ENCODE peak calls at places on chromosome 1, in ten cellular contexts. One of them, this sample, is unnamed.

GRCh38 chr1:215002471-215002870 is 80.1 kb upstream of the KCNK2 start:
- DNase-seq in HFFc6: peak; percentile 95
- DNase-seq in NCI-H2081: no peak
- DNase-seq in NCI-H1694 treated with DMSO at 0.1 percent for 48 hours: no peak
- DNase-seq in NCI-H1436: no peak
- DNase-seq in mucosa of gallbladder: no peak
- DNase-seq in activated CD4-positive, alpha-beta T cell treated with anti-CD3 and anti-CD28 coated beads, Interleukin-2, amount 50 U/mL, for 1 hour: no peak
- DNase-seq in spleen: no peak
- DNase-seq in fibroblast of mammary gland: peak; percentile 95
- DNase-seq in NCI-H748 treated with DMSO at 0.1 percent for 48 hours: no peak
- DNase-seq in this sample: no peak

GRCh38 chr1:8121261-8122159 is 95.4 kb upstream of the ERRFI1 start:
- DNase-seq in HFFc6: no peak
- DNase-seq in NCI-H2081: no peak
- DNase-seq in NCI-H1694 treated with DMSO at 0.1 percent for 48 hours: no peak
- DNase-seq in NCI-H1436: no peak
- DNase-seq in mucosa of gallbladder: peak; percentile 91
- DNase-seq in activated CD4-positive, alpha-beta T cell treated with anti-CD3 and anti-CD28 coated beads, Interleukin-2, amount 50 U/mL, for 1 hour: no peak
- DNase-seq in spleen: no peak
- DNase-seq in fibroblast of mammary gland: peak; percentile 99
- DNase-seq in NCI-H748 treated with DMSO at 0.1 percent for 48 hours: no peak
- DNase-seq in this sample: peak; percentile 61

GRCh38 chr1:50271968-50272578 is 151.2 kb downstream of the DMRTA2 start:
- DNase-seq in HFFc6: no peak
- DNase-seq in NCI-H2081: peak; percentile 68
- DNase-seq in NCI-H1694 treated with DMSO at 0.1 percent for 48 hours: peak; percentile 57
- DNase-seq in NCI-H1436: peak; percentile 70
- DNase-seq in mucosa of gallbladder: peak; percentile 16
- DNase-seq in activated CD4-positive, alpha-beta T cell treated with anti-CD3 and anti-CD28 coated beads, Interleukin-2, amount 50 U/mL, for 1 hour: no peak
- DNase-seq in spleen: no peak
- DNase-seq in fibroblast of mammary gland: peak; percentile 31
- DNase-seq in NCI-H748 treated with DMSO at 0.1 percent for 48 hours: peak; percentile 77
- DNase-seq in this sample: peak; percentile 48

GRCh38 chr1:240705584-240705983 is 93.6 kb upstream of the GREM2 start:
- DNase-seq in HFFc6: peak; percentile 58
- DNase-seq in NCI-H2081: no peak
- DNase-seq in NCI-H1694 treated with DMSO at 0.1 percent for 48 hours: no peak
- DNase-seq in NCI-H1436: no peak
- DNase-seq in mucosa of gallbladder: no peak
- DNase-seq in activated CD4-positive, alpha-beta T cell treated with anti-CD3 and anti-CD28 coated beads, Interleukin-2, amount 50 U/mL, for 1 hour: no peak
- DNase-seq in spleen: no peak
- DNase-seq in fibroblast of mammary gland: peak; percentile 80
- DNase-seq in NCI-H748 treated with DMSO at 0.1 percent for 48 hours: no peak
- DNase-seq in this sample: no peak

GRCh38 chr1:24351918-24352637 is 32.9 kb downstream of the GRHL3 start:
- DNase-seq in HFFc6: peak; percentile 70
- DNase-seq in NCI-H2081: no peak
- DNase-seq in NCI-H1694 treated with DMSO at 0.1 percent for 48 hours: no peak
- DNase-seq in NCI-H1436: no peak
- DNase-seq in mucosa of gallbladder: no peak
- DNase-seq in activated CD4-positive, alpha-beta T cell treated with anti-CD3 and anti-CD28 coated beads, Interleukin-2, amount 50 U/mL, for 1 hour: no peak
- DNase-seq in spleen: no peak
- DNase-seq in fibroblast of mammary gland: peak; percentile 70
- DNase-seq in NCI-H748 treated with DMSO at 0.1 percent for 48 hours: no peak
- DNase-seq in this sample: no peak

GRCh38 chr1:228270032-228270431 is 62.2 kb downstream of the OBSCN start:
- DNase-seq in HFFc6: no peak
- DNase-seq in NCI-H2081: no peak
- DNase-seq in NCI-H1694 treated with DMSO at 0.1 percent for 48 hours: no peak
- DNase-seq in NCI-H1436: no peak
- DNase-seq in mucosa of gallbladder: no peak
- DNase-seq in activated CD4-positive, alpha-beta T cell treated with anti-CD3 and anti-CD28 coated beads, Interleukin-2, amount 50 U/mL, for 1 hour: no peak
- DNase-seq in spleen: no peak
- DNase-seq in fibroblast of mammary gland: peak; percentile 61
- DNase-seq in NCI-H748 treated with DMSO at 0.1 percent for 48 hours: no peak
- DNase-seq in this sample: no peak

GRCh38 chr1:192378878-192379277 is 62.1 kb downstream of the RGS21 start:
- DNase-seq in HFFc6: no peak
- DNase-seq in NCI-H2081: no peak
- DNase-seq in NCI-H1694 treated with DMSO at 0.1 percent for 48 hours: no peak
- DNase-seq in NCI-H1436: no peak
- DNase-seq in mucosa of gallbladder: no peak
- DNase-seq in activated CD4-positive, alpha-beta T cell treated with anti-CD3 and anti-CD28 coated beads, Interleukin-2, amount 50 U/mL, for 1 hour: no peak
- DNase-seq in spleen: no peak
- DNase-seq in fibroblast of mammary gland: no peak
- DNase-seq in NCI-H748 treated with DMSO at 0.1 percent for 48 hours: no peak
- DNase-seq in this sample: no peak

GRCh38 chr1:227318003-227318851 is at the start of gene CDC42BPA:
- DNase-seq in HFFc6: peak; percentile 82
- DNase-seq in NCI-H2081: peak; percentile 95
- DNase-seq in NCI-H1694 treated with DMSO at 0.1 percent for 48 hours: peak; percentile 78
- DNase-seq in NCI-H1436: peak; percentile 85
- DNase-seq in mucosa of gallbladder: peak; percentile 82
- DNase-seq in activated CD4-positive, alpha-beta T cell treated with anti-CD3 and anti-CD28 coated beads, Interleukin-2, amount 50 U/mL, for 1 hour: peak; percentile 13
- DNase-seq in spleen: peak; percentile 85
- DNase-seq in fibroblast of mammary gland: peak; percentile 80
- DNase-seq in NCI-H748 treated with DMSO at 0.1 percent for 48 hours: peak; percentile 35
- DNase-seq in this sample: peak; percentile 86

GRCh38 chr1:27141266-27142003 is 13.5 kb downstream of the SLC9A1 start:
- DNase-seq in HFFc6: no peak
- DNase-seq in NCI-H2081: no peak
- DNase-seq in NCI-H1694 treated with DMSO at 0.1 percent for 48 hours: no peak
- DNase-seq in NCI-H1436: peak; percentile 45
- DNase-seq in mucosa of gallbladder: peak; percentile 90
- DNase-seq in activated CD4-positive, alpha-beta T cell treated with anti-CD3 and anti-CD28 coated beads, Interleukin-2, amount 50 U/mL, for 1 hour: no peak
- DNase-seq in spleen: no peak
- DNase-seq in fibroblast of mammary gland: no peak
- DNase-seq in NCI-H748 treated with DMSO at 0.1 percent for 48 hours: no peak
- DNase-seq in this sample: no peak

GRCh38 chr1:14259191-14259757 is 339.2 kb upstream of the KAZN start:
- DNase-seq in HFFc6: no peak
- DNase-seq in NCI-H2081: no peak
- DNase-seq in NCI-H1694 treated with DMSO at 0.1 percent for 48 hours: no peak
- DNase-seq in NCI-H1436: no peak
- DNase-seq in mucosa of gallbladder: peak; percentile 84
- DNase-seq in activated CD4-positive, alpha-beta T cell treated with anti-CD3 and anti-CD28 coated beads, Interleukin-2, amount 50 U/mL, for 1 hour: no peak
- DNase-seq in spleen: no peak
- DNase-seq in fibroblast of mammary gland: peak; percentile 82
- DNase-seq in NCI-H748 treated with DMSO at 0.1 percent for 48 hours: no peak
- DNase-seq in this sample: no peak

GRCh38 chr1:73662526-73662925 is 535.5 kb downstream of the LRRIQ3 start:
- DNase-seq in HFFc6: no peak
- DNase-seq in NCI-H2081: no peak
- DNase-seq in NCI-H1694 treated with DMSO at 0.1 percent for 48 hours: no peak
- DNase-seq in NCI-H1436: no peak
- DNase-seq in mucosa of gallbladder: no peak
- DNase-seq in activated CD4-positive, alpha-beta T cell treated with anti-CD3 and anti-CD28 coated beads, Interleukin-2, amount 50 U/mL, for 1 hour: no peak
- DNase-seq in spleen: no peak
- DNase-seq in fibroblast of mammary gland: no peak
- DNase-seq in NCI-H748 treated with DMSO at 0.1 percent for 48 hours: no peak
- DNase-seq in this sample: no peak

This sample was measured in NCI-H2227 treated with DMSO at 0.1 percent for 48 hours.